ENCODE peak calls at places on chromosome 9, in nine cellular contexts. K is GM23248, F is GM23338, M is neural progenitor cell, L is MM.1S, C is SK-N-SH, E is OCI-LY7, W is PC-3, Q is HCT116. U is an unnamed sample.
A peak's percentile ranks its signal among the peaks of the same experiment; 100 is the strongest.

GRCh38 chr9:123049589-123050222 is 16.2 kb downstream of the GPR21 start:
- DNase-seq in W (no peak), F (no peak), E (no peak), C (no peak), K (peak; percentile 29), M (no peak), L (no peak), Q (no peak), U (peak; percentile 23)

GRCh38 chr9:132516301-132516700 is 66.1 kb upstream of the BARHL1 start:
- DNase-seq in F (no peak), Q (no peak), C (no peak), E (no peak), M (no peak), K (no peak), W (no peak), L (no peak), U (no peak)

GRCh38 chr9:103537426-103537825 is 542.3 kb downstream of the CYLC2 start:
- DNase-seq in Q (no peak), L (peak; percentile 65), W (no peak), F (no peak), C (no peak), E (no peak), M (no peak), K (no peak), U (no peak)

GRCh38 chr9:13823021-13823420 is 490.9 kb downstream of the NFIB start:
- DNase-seq in E (no peak), L (no peak), W (no peak), K (peak; percentile 64), C (no peak), F (no peak), Q (no peak), M (no peak), U (no peak)

GRCh38 chr9:133129001-133129799 is 8.2 kb upstream of the RALGDS start:
- DNase-seq in C (peak; percentile 61), Q (no peak), E (no peak), W (no peak), L (no peak), M (no peak), K (no peak), F (no peak), U (no peak)

GRCh38 chr9:76271755-76272154 is 122.5 kb downstream of the RFK start:
- DNase-seq in E (no peak), K (peak; percentile 23), L (no peak), M (no peak), W (no peak), F (no peak), Q (no peak), C (no peak), U (no peak)

GRCh38 chr9:3007331-3007730 is 163.4 kb upstream of the PUM3 start:
- DNase-seq in F (no peak), K (no peak), M (no peak), C (no peak), E (no peak), Q (no peak), W (no peak), L (no peak), U (peak; percentile 10)

GRCh38 chr9:109206670-109207069 is 39.6 kb upstream of the FRRS1L start:
- DNase-seq in E (no peak), F (peak; percentile 76), Q (no peak), K (peak; percentile 33), L (no peak), W (no peak), M (peak; percentile 32), C (no peak), U (peak; percentile 32)

GRCh38 chr9:85108806-85109205 is 439.3 kb downstream of the NTRK2 start:
- DNase-seq in L (no peak), M (no peak), K (no peak), C (no peak), Q (no peak), W (no peak), E (no peak), F (no peak), U (no peak)

GRCh38 chr9:14383296-14383695 is 69.4 kb upstream of the NFIB start:
- DNase-seq in K (peak; percentile 64), L (no peak), W (no peak), C (no peak), M (no peak), F (no peak), Q (no peak), E (no peak), U (no peak)

GRCh38 chr9:121700831-121701419 is 49.5 kb downstream of the DAB2IP start:
- DNase-seq in Q (no peak), E (peak; percentile 52), K (no peak), F (no peak), M (no peak), W (no peak), L (no peak), C (peak; percentile 70), U (no peak)
- H3K27ac ChIP-seq in Q (no peak overlapping the region), E (no peak overlapping the region), K (no peak overlapping the region), F (no peak overlapping the region), M (no peak overlapping the region), W (no peak overlapping the region), L (no peak overlapping the region), C (no peak overlapping the region), U (no peak overlapping the region)

DNA sequence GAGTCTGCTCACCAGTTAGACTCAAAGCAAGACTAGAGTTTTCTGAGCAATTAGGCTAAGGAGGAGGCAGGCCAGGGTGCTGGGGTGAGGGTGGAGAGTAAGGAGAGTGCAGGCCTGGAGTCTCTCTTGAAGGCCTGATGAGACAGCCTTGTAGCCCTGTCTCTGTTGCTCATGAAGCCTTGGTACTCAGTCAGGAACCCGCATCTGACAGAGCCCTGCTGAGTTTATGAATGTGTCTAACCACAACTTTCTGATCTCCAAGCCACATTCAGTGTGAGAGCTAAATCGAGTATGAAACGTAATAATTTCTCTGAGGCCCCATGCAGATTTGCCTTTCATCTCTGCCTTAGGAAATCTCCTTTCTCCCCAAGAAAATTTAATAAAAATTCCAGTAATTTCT is 69.0 kb upstream of the EQTN start:
- DNase-seq in W (no peak), Q (no peak), K (no peak), F (no peak), C (no peak), L (peak; percentile 70), E (no peak), M (no peak), U (no peak)
- TF ChIP-seq EZH2phosphoT487 in W (no peak), Q (no peak), K (no peak), F (no peak), C (no peak), L (no peak), E (no peak), M (no peak), U (no peak)

GRCh38 chr9:27462846-27463245 is 61.2 kb upstream of the IFNK start:
- DNase-seq in M (no peak), C (no peak), K (no peak), W (peak; percentile 6), F (no peak), E (no peak), L (no peak), Q (no peak), U (no peak)

GRCh38 chr9:27462434-27462833 is 61.7 kb upstream of the IFNK start:
- DNase-seq in K (no peak), W (no peak), M (no peak), Q (no peak), F (no peak), E (no peak), L (no peak), C (no peak), U (peak; percentile 24)

GRCh38 chr9:27457445-27457844 is 66.6 kb upstream of the IFNK start:
- DNase-seq in M (no peak), E (no peak), K (no peak), Q (no peak), W (no peak), F (peak; percentile 78), L (no peak), C (no peak), U (peak; percentile 73)

DNA sequence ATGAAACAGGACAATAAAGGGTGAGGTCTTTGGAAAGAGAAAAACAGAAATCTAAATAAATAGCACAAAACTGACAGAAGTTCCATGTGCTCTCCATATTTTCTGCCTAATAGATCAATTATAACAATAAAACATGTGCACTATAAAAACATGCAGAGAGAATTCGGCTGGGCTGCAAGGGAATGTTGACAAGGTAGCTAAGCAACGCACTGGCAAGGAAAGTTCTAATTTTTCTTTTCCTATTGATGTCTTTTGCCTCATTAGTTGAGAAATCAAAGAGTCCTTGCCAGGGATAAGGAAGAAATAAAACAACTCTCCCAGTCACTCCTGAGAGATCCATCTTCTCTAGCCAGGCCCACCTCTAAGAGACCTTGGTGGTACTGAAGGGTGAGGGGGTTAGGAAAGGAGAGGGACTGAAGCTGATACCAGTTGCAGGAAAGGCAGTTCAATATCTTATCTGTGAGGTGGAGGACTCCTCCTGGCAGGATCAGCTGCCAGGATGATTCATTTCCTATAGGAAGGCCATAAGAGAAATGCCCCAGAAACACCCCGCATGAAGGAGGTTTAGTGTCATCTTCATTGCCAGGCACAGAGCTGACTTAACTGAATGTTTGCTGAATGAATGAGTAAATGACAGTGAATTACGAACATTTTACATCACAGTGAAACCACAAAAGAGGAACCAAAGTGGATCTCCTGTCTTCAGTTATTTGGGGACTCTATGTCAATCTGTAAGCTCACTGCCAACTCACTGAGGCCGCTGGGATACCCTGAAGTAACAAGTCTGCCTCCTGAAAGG is 63.7 kb upstream of the IFNK start:
- DNase-seq in F (no peak), L (no peak), C (no peak), K (peak; percentile 34), M (no peak), Q (no peak), W (peak; percentile 81), E (peak; percentile 1), U (no peak)
- H3K27ac ChIP-seq in F (no peak overlapping the region), L (no peak overlapping the region), C (peak overlapping the region; percentile 61), K (no peak overlapping the region), M (no peak overlapping the region), Q (no peak overlapping the region), W (peak overlapping the region; percentile 89), E (no peak overlapping the region), U (peak overlapping the region; percentile 62)

DNA sequence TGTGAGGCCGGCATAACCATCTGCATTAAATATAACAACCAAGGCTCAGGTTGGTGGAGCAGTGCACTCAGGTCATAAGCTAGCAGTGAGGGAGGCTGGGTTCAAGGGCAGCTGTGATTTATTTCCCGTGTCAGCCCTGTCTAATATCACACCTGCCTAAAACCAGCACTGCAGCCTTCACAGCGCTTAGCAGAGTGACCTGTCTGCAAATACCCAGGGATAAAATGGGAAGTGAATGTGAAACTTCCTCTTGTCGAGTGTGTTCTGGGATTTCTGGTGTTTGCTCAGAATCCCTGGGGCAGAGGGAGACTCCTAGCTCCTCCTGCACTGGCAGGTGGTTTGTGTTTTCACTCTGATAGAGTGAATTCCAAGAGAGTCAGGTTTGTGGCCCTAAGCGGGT is 57.5 kb downstream of the ZNF510 start:
- DNase-seq in Q (no peak), L (no peak), M (no peak), E (no peak), K (no peak), W (no peak), C (no peak), F (no peak), U (no peak)
- TF ChIP-seq EZH2phosphoT487 in Q (no peak), L (no peak), M (no peak), E (no peak), K (no peak), W (no peak), C (no peak), F (no peak), U (no peak)

GRCh38 chr9:88754452-88754851 is 219.5 kb downstream of the NXNL2 start:
- DNase-seq in E (no peak), C (no peak), L (no peak), F (no peak), M (no peak), Q (no peak), W (no peak), K (no peak), U (no peak)
- H3K27ac ChIP-seq in E (no peak overlapping the region), C (no peak overlapping the region), L (no peak overlapping the region), F (no peak overlapping the region), M (no peak overlapping the region), Q (no peak overlapping the region), W (no peak overlapping the region), K (no peak overlapping the region), U (peak overlapping the region; percentile 8)

GRCh38 chr9:136857606-136858412 is 5.7 kb downstream of the MAMDC4 start:
- DNase-seq in M (no peak), C (no peak), L (no peak), K (no peak), W (no peak), F (no peak), E (no peak), Q (no peak), U (peak; percentile 18)
- TF ChIP-seq EZH2phosphoT487 in M (no peak), C (no peak), L (no peak), K (no peak), W (no peak), F (no peak), E (no peak), Q (no peak), U (no peak)